ENCODE peak calls at places on chromosomes 2 and 18, in eight cellular contexts. One of them, this sample, is unnamed.
A peak's percentile ranks its signal among the peaks of the same experiment; 100 is the strongest.

GRCh38 chr2:937530-937929 is 13.1 kb upstream of the SNTG2 start:
- DNase-seq in CD4-positive, alpha-beta T cell: no peak
- DNase-seq in activated naive CD4-positive, alpha-beta T cell: no peak
- DNase-seq in MCF 10A: no peak
- DNase-seq in iris pigment epithelial cell: no peak
- DNase-seq in EL: peak; percentile 73
- DNase-seq in Kasumi-1: no peak
- DNase-seq in BE2C: no peak
- DNase-seq in this sample: peak; percentile 75

GRCh38 chr2:62248226-62248625 is 52.3 kb downstream of the B3GNT2 start:
- DNase-seq in activated naive CD4-positive, alpha-beta T cell: no peak
- DNase-seq in Kasumi-1: no peak
- DNase-seq in BE2C: no peak
- DNase-seq in CD4-positive, alpha-beta T cell: no peak
- DNase-seq in EL: no peak
- DNase-seq in MCF 10A: no peak
- DNase-seq in iris pigment epithelial cell: no peak
- DNase-seq in this sample: no peak

GRCh38 chr2:238955648-238956531 is 108.0 kb downstream of the TWIST2 start:
- DNase-seq in EL: peak; percentile 36
- DNase-seq in Kasumi-1: no peak
- DNase-seq in activated naive CD4-positive, alpha-beta T cell: no peak
- DNase-seq in CD4-positive, alpha-beta T cell: no peak
- DNase-seq in MCF 10A: no peak
- DNase-seq in BE2C: no peak
- DNase-seq in iris pigment epithelial cell: peak; percentile 31
- DNase-seq in this sample: no peak

GRCh38 chr2:120495586-120495985 is 149.7 kb downstream of the INHBB start:
- DNase-seq in EL: no peak
- DNase-seq in activated naive CD4-positive, alpha-beta T cell: no peak
- DNase-seq in Kasumi-1: no peak
- DNase-seq in iris pigment epithelial cell: no peak
- DNase-seq in BE2C: no peak
- DNase-seq in CD4-positive, alpha-beta T cell: no peak
- DNase-seq in MCF 10A: no peak
- DNase-seq in this sample: no peak

GRCh38 chr2:205680067-205680466 is 2.2 kb upstream of the NRP2 start:
- DNase-seq in Kasumi-1: peak; percentile 60
- DNase-seq in iris pigment epithelial cell: peak; percentile 82
- DNase-seq in BE2C: peak; percentile 79
- DNase-seq in CD4-positive, alpha-beta T cell: no peak
- DNase-seq in EL: peak; percentile 95
- DNase-seq in activated naive CD4-positive, alpha-beta T cell: no peak
- DNase-seq in MCF 10A: peak; percentile 95
- DNase-seq in this sample: peak; percentile 92

GRCh38 chr2:9641641-9642040 is 10.8 kb upstream of the YWHAQ start:
- DNase-seq in Kasumi-1: no peak
- DNase-seq in BE2C: no peak
- DNase-seq in iris pigment epithelial cell: no peak
- DNase-seq in MCF 10A: no peak
- DNase-seq in EL: no peak
- DNase-seq in CD4-positive, alpha-beta T cell: no peak
- DNase-seq in activated naive CD4-positive, alpha-beta T cell: no peak
- DNase-seq in this sample: no peak

GRCh38 chr18:59921384-59921891 is 21.6 kb downstream of the PMAIP1 start:
- DNase-seq in activated naive CD4-positive, alpha-beta T cell: no peak
- DNase-seq in EL: no peak
- DNase-seq in iris pigment epithelial cell: no peak
- DNase-seq in MCF 10A: no peak
- DNase-seq in Kasumi-1: peak; percentile 20
- DNase-seq in BE2C: no peak
- DNase-seq in CD4-positive, alpha-beta T cell: no peak
- DNase-seq in this sample: peak; percentile 40

GRCh38 chr2:44945676-44946427 is 4.3 kb downstream of the SIX3 start:
- DNase-seq in EL: no peak
- DNase-seq in iris pigment epithelial cell: no peak
- DNase-seq in activated naive CD4-positive, alpha-beta T cell: no peak
- DNase-seq in CD4-positive, alpha-beta T cell: no peak
- DNase-seq in Kasumi-1: no peak
- DNase-seq in MCF 10A: no peak
- DNase-seq in BE2C: peak; percentile 6
- DNase-seq in this sample: no peak

GRCh38 chr18:79402977-79403722 is 7.4 kb downstream of the NFATC1 start:
- DNase-seq in iris pigment epithelial cell: no peak
- DNase-seq in BE2C: no peak
- DNase-seq in MCF 10A: peak; percentile 54
- DNase-seq in CD4-positive, alpha-beta T cell: no peak
- DNase-seq in activated naive CD4-positive, alpha-beta T cell: no peak
- DNase-seq in Kasumi-1: peak; percentile 23
- DNase-seq in EL: no peak
- DNase-seq in this sample: peak; percentile 32

GRCh38 chr2:25879133-25879730 is 945 bp upstream of the ASXL2 start:
- DNase-seq in Kasumi-1: no peak
- DNase-seq in BE2C: no peak
- DNase-seq in CD4-positive, alpha-beta T cell: no peak
- DNase-seq in EL: peak; percentile 80
- DNase-seq in activated naive CD4-positive, alpha-beta T cell: no peak
- DNase-seq in iris pigment epithelial cell: peak; percentile 78
- DNase-seq in MCF 10A: peak; percentile 22
- DNase-seq in this sample: peak; percentile 43

GRCh38 chr2:158745067-158745865 is 49.9 kb upstream of the DAPL1 start:
- DNase-seq in BE2C: peak; percentile 51
- DNase-seq in CD4-positive, alpha-beta T cell: peak; percentile 3
- DNase-seq in iris pigment epithelial cell: peak; percentile 79
- DNase-seq in EL: peak; percentile 61
- DNase-seq in activated naive CD4-positive, alpha-beta T cell: no peak
- DNase-seq in Kasumi-1: peak; percentile 89
- DNase-seq in MCF 10A: peak; percentile 62
- DNase-seq in this sample: peak; percentile 46

GRCh38 chr18:13051950-13052349 is 60.8 kb downstream of the CEP192 start:
- DNase-seq in BE2C: no peak
- DNase-seq in activated naive CD4-positive, alpha-beta T cell: no peak
- DNase-seq in EL: no peak
- DNase-seq in CD4-positive, alpha-beta T cell: no peak
- DNase-seq in iris pigment epithelial cell: no peak
- DNase-seq in MCF 10A: no peak
- DNase-seq in Kasumi-1: peak; percentile 96
- DNase-seq in this sample: no peak

GRCh38 chr2:70403267-70404053 is 101.6 kb upstream of the FAM136A start:
- DNase-seq in activated naive CD4-positive, alpha-beta T cell: no peak
- DNase-seq in iris pigment epithelial cell: no peak
- DNase-seq in CD4-positive, alpha-beta T cell: no peak
- DNase-seq in Kasumi-1: no peak
- DNase-seq in BE2C: no peak
- DNase-seq in EL: no peak
- DNase-seq in MCF 10A: peak; percentile 18
- DNase-seq in this sample: peak; percentile 11

GRCh38 chr2:72676341-72677025 is 149.3 kb downstream of the EXOC6B start:
- DNase-seq in EL: peak; percentile 24
- DNase-seq in iris pigment epithelial cell: peak; percentile 57
- DNase-seq in Kasumi-1: no peak
- DNase-seq in MCF 10A: no peak
- DNase-seq in CD4-positive, alpha-beta T cell: no peak
- DNase-seq in activated naive CD4-positive, alpha-beta T cell: no peak
- DNase-seq in BE2C: no peak
- DNase-seq in this sample: no peak

GRCh38 chr18:48399303-48400075 is 9.7 kb downstream of the ZBTB7C start:
- DNase-seq in activated naive CD4-positive, alpha-beta T cell: no peak
- DNase-seq in CD4-positive, alpha-beta T cell: no peak
- DNase-seq in Kasumi-1: no peak
- DNase-seq in iris pigment epithelial cell: no peak
- DNase-seq in EL: no peak
- DNase-seq in MCF 10A: no peak
- DNase-seq in BE2C: no peak
- DNase-seq in this sample: no peak

GRCh38 chr2:216343221-216343985 is 28.9 kb downstream of the MARCHF4 start:
- DNase-seq in MCF 10A: no peak
- DNase-seq in Kasumi-1: no peak
- DNase-seq in activated naive CD4-positive, alpha-beta T cell: no peak
- DNase-seq in iris pigment epithelial cell: peak; percentile 38
- DNase-seq in BE2C: no peak
- DNase-seq in EL: peak; percentile 31
- DNase-seq in CD4-positive, alpha-beta T cell: no peak
- DNase-seq in this sample: no peak

GRCh38 chr18:21004721-21005120 is 106.9 kb downstream of the ROCK1 start:
- DNase-seq in EL: peak; percentile 81
- DNase-seq in activated naive CD4-positive, alpha-beta T cell: no peak
- DNase-seq in CD4-positive, alpha-beta T cell: no peak
- DNase-seq in Kasumi-1: peak; percentile 34
- DNase-seq in iris pigment epithelial cell: peak; percentile 85
- DNase-seq in MCF 10A: peak; percentile 66
- DNase-seq in BE2C: no peak
- DNase-seq in this sample: no peak

GRCh38 chr18:23812566-23813440 is 123.5 kb downstream of the LAMA3 start:
- DNase-seq in MCF 10A: peak; percentile 35
- DNase-seq in EL: peak; percentile 28
- DNase-seq in activated naive CD4-positive, alpha-beta T cell: no peak
- DNase-seq in iris pigment epithelial cell: peak; percentile 25
- DNase-seq in BE2C: no peak
- DNase-seq in Kasumi-1: peak; percentile 75
- DNase-seq in CD4-positive, alpha-beta T cell: no peak
- DNase-seq in this sample: no peak

GRCh38 chr2:229921101-229921891 is 513 bp downstream of the TRIP12 start:
- DNase-seq in EL: peak; percentile 86
- DNase-seq in CD4-positive, alpha-beta T cell: peak; percentile 67
- DNase-seq in MCF 10A: peak; percentile 74
- DNase-seq in iris pigment epithelial cell: peak; percentile 39
- DNase-seq in activated naive CD4-positive, alpha-beta T cell: peak; percentile 35
- DNase-seq in Kasumi-1: peak; percentile 41
- DNase-seq in BE2C: peak; percentile 64
- DNase-seq in this sample: peak; percentile 67

GRCh38 chr2:161273038-161273760 is 35.0 kb upstream of the PSMD14 start:
- DNase-seq in activated naive CD4-positive, alpha-beta T cell: no peak
- DNase-seq in Kasumi-1: peak; percentile 93
- DNase-seq in MCF 10A: peak; percentile 65
- DNase-seq in BE2C: peak; percentile 12
- DNase-seq in EL: peak; percentile 58
- DNase-seq in CD4-positive, alpha-beta T cell: no peak
- DNase-seq in iris pigment epithelial cell: peak; percentile 70
- DNase-seq in this sample: peak; percentile 36

GRCh38 chr2:196983934-196984333 is 57.4 kb upstream of the PGAP1 start:
- DNase-seq in EL: no peak
- DNase-seq in MCF 10A: peak; percentile 79
- DNase-seq in iris pigment epithelial cell: peak; percentile 83
- DNase-seq in BE2C: no peak
- DNase-seq in activated naive CD4-positive, alpha-beta T cell: no peak
- DNase-seq in Kasumi-1: no peak
- DNase-seq in CD4-positive, alpha-beta T cell: no peak
- DNase-seq in this sample: no peak

GRCh38 chr2:207662203-207662602 is 37.0 kb upstream of the METTL21A start:
- DNase-seq in iris pigment epithelial cell: no peak
- DNase-seq in MCF 10A: no peak
- DNase-seq in Kasumi-1: no peak
- DNase-seq in EL: no peak
- DNase-seq in activated naive CD4-positive, alpha-beta T cell: no peak
- DNase-seq in CD4-positive, alpha-beta T cell: no peak
- DNase-seq in BE2C: no peak
- DNase-seq in this sample: no peak

GRCh38 chr2:174332607-174333001 is 2.1 kb upstream of the SP9 start:
- DNase-seq in iris pigment epithelial cell: no peak
- DNase-seq in BE2C: no peak
- DNase-seq in CD4-positive, alpha-beta T cell: no peak
- DNase-seq in Kasumi-1: no peak
- DNase-seq in activated naive CD4-positive, alpha-beta T cell: no peak
- DNase-seq in EL: no peak
- DNase-seq in MCF 10A: no peak
- DNase-seq in this sample: no peak

GRCh38 chr18:79167526-79168190 is 98.5 kb downstream of the ATP9B start:
- DNase-seq in activated naive CD4-positive, alpha-beta T cell: no peak
- DNase-seq in iris pigment epithelial cell: no peak
- DNase-seq in MCF 10A: no peak
- DNase-seq in BE2C: no peak
- DNase-seq in EL: no peak
- DNase-seq in CD4-positive, alpha-beta T cell: no peak
- DNase-seq in Kasumi-1: no peak
- DNase-seq in this sample: no peak

GRCh38 chr2:61193670-61194561 is 31.9 kb downstream of the C2orf74 start:
- DNase-seq in MCF 10A: peak; percentile 36
- DNase-seq in CD4-positive, alpha-beta T cell: no peak
- DNase-seq in Kasumi-1: peak; percentile 23
- DNase-seq in iris pigment epithelial cell: no peak
- DNase-seq in EL: no peak
- DNase-seq in BE2C: no peak
- DNase-seq in activated naive CD4-positive, alpha-beta T cell: no peak
- DNase-seq in this sample: no peak

GRCh38 chr2:116487336-116487735 is 1327.2 kb upstream of the DDX18 start:
- DNase-seq in iris pigment epithelial cell: no peak
- DNase-seq in Kasumi-1: no peak
- DNase-seq in MCF 10A: no peak
- DNase-seq in CD4-positive, alpha-beta T cell: no peak
- DNase-seq in EL: no peak
- DNase-seq in activated naive CD4-positive, alpha-beta T cell: no peak
- DNase-seq in BE2C: no peak
- DNase-seq in this sample: no peak

GRCh38 chr18:46224181-46224775 is 120.1 kb downstream of the HAUS1 start:
- DNase-seq in Kasumi-1: no peak
- DNase-seq in iris pigment epithelial cell: peak; percentile 15
- DNase-seq in MCF 10A: no peak
- DNase-seq in BE2C: no peak
- DNase-seq in EL: peak; percentile 31
- DNase-seq in CD4-positive, alpha-beta T cell: no peak
- DNase-seq in activated naive CD4-positive, alpha-beta T cell: no peak
- DNase-seq in this sample: no peak

GRCh38 chr2:216548901-216549321 is 50.3 kb downstream of the RPL37A start:
- DNase-seq in MCF 10A: no peak
- DNase-seq in EL: no peak
- DNase-seq in CD4-positive, alpha-beta T cell: no peak
- DNase-seq in Kasumi-1: no peak
- DNase-seq in activated naive CD4-positive, alpha-beta T cell: no peak
- DNase-seq in iris pigment epithelial cell: peak; percentile 41
- DNase-seq in BE2C: peak; percentile 53
- DNase-seq in this sample: no peak

GRCh38 chr2:234978466-234979203 is 26.8 kb downstream of the SH3BP4 start:
- DNase-seq in iris pigment epithelial cell: no peak
- DNase-seq in MCF 10A: peak; percentile 83
- DNase-seq in EL: peak; percentile 63
- DNase-seq in BE2C: no peak
- DNase-seq in CD4-positive, alpha-beta T cell: no peak
- DNase-seq in activated naive CD4-positive, alpha-beta T cell: no peak
- DNase-seq in Kasumi-1: no peak
- DNase-seq in this sample: peak; percentile 67

GRCh38 chr2:172921538-172922236 is 154.0 kb upstream of the MAP3K20 start:
- DNase-seq in Kasumi-1: no peak
- DNase-seq in EL: peak; percentile 45
- DNase-seq in iris pigment epithelial cell: peak; percentile 74
- DNase-seq in CD4-positive, alpha-beta T cell: no peak
- DNase-seq in BE2C: no peak
- DNase-seq in MCF 10A: peak; percentile 29
- DNase-seq in activated naive CD4-positive, alpha-beta T cell: no peak
- DNase-seq in this sample: no peak

GRCh38 chr2:219362524-219363164 is 25.1 kb downstream of the DNPEP start:
- DNase-seq in MCF 10A: peak; percentile 94
- DNase-seq in Kasumi-1: peak; percentile 32
- DNase-seq in activated naive CD4-positive, alpha-beta T cell: no peak
- DNase-seq in EL: peak; percentile 92
- DNase-seq in CD4-positive, alpha-beta T cell: no peak
- DNase-seq in iris pigment epithelial cell: peak; percentile 97
- DNase-seq in BE2C: no peak
- DNase-seq in this sample: peak; percentile 95